ENCODE peak calls at places on chromosome 2, in ten cellular contexts. One of them, this sample, is unnamed.

GRCh38 chr2:156697906-156698305 is 261.7 kb downstream of the GPD2 start:
- DNase-seq in NCI-H524: no peak
- DNase-seq in stimulated activated CD4-positive, alpha-beta T cell treated with anti-CD3 and anti-CD28 coated beads, Interleukin-4, amount 100 ng/mL, for 48 hours: no peak
- DNase-seq in hepatic stellate cell: no peak
- DNase-seq in WTC11: no peak
- DNase-seq in psoas muscle: no peak
- DNase-seq in PC-9: no peak
- DNase-seq in NCI-H146: no peak
- DNase-seq in GM12891: no peak
- DNase-seq in fibroblast of lung: no peak
- DNase-seq in this sample: no peak

GRCh38 chr2:126882736-126883660 is 15.7 kb upstream of the TEX51 start:
- DNase-seq in hepatic stellate cell: no peak
- DNase-seq in WTC11: no peak
- DNase-seq in fibroblast of lung: no peak
- DNase-seq in NCI-H524: no peak
- DNase-seq in psoas muscle: no peak
- DNase-seq in NCI-H146: no peak
- DNase-seq in PC-9: no peak
- DNase-seq in GM12891: no peak
- DNase-seq in stimulated activated CD4-positive, alpha-beta T cell treated with anti-CD3 and anti-CD28 coated beads, Interleukin-4, amount 100 ng/mL, for 48 hours: no peak
- DNase-seq in this sample: no peak

GRCh38 chr2:195367713-195368529 is 289.1 kb upstream of the SLC39A10 start:
- DNase-seq in psoas muscle: no peak
- DNase-seq in hepatic stellate cell: no peak
- DNase-seq in PC-9: no peak
- DNase-seq in fibroblast of lung: no peak
- DNase-seq in NCI-H524: no peak
- DNase-seq in GM12891: no peak
- DNase-seq in NCI-H146: no peak
- DNase-seq in WTC11: no peak
- DNase-seq in stimulated activated CD4-positive, alpha-beta T cell treated with anti-CD3 and anti-CD28 coated beads, Interleukin-4, amount 100 ng/mL, for 48 hours: no peak
- DNase-seq in this sample: no peak

GRCh38 chr2:69163109-69163508 is 150.1 kb downstream of the ANTXR1 start:
- DNase-seq in NCI-H146: no peak
- DNase-seq in fibroblast of lung: peak
- DNase-seq in WTC11: no peak
- DNase-seq in PC-9: peak
- DNase-seq in psoas muscle: no peak
- DNase-seq in hepatic stellate cell: peak
- DNase-seq in GM12891: no peak
- DNase-seq in NCI-H524: no peak
- DNase-seq in stimulated activated CD4-positive, alpha-beta T cell treated with anti-CD3 and anti-CD28 coated beads, Interleukin-4, amount 100 ng/mL, for 48 hours: no peak
- DNase-seq in this sample: no peak

GRCh38 chr2:105510761-105511669 is 112.2 kb upstream of the FHL2 start:
- DNase-seq in NCI-H146: no peak
- DNase-seq in WTC11: no peak
- DNase-seq in fibroblast of lung: peak
- DNase-seq in GM12891: no peak
- DNase-seq in PC-9: peak
- DNase-seq in stimulated activated CD4-positive, alpha-beta T cell treated with anti-CD3 and anti-CD28 coated beads, Interleukin-4, amount 100 ng/mL, for 48 hours: no peak
- DNase-seq in NCI-H524: no peak
- DNase-seq in hepatic stellate cell: peak
- DNase-seq in psoas muscle: no peak
- DNase-seq in this sample: no peak

GRCh38 chr2:226426292-226426736 is 373.3 kb downstream of the IRS1 start:
- DNase-seq in fibroblast of lung: peak
- DNase-seq in psoas muscle: no peak
- DNase-seq in NCI-H146: no peak
- DNase-seq in PC-9: peak
- DNase-seq in hepatic stellate cell: no peak
- DNase-seq in WTC11: no peak
- DNase-seq in NCI-H524: no peak
- DNase-seq in GM12891: no peak
- DNase-seq in stimulated activated CD4-positive, alpha-beta T cell treated with anti-CD3 and anti-CD28 coated beads, Interleukin-4, amount 100 ng/mL, for 48 hours: no peak
- DNase-seq in this sample: no peak

GRCh38 chr2:160427629-160428424 is 65.8 kb downstream of the RBMS1 start:
- DNase-seq in GM12891: no peak
- DNase-seq in psoas muscle: no peak
- DNase-seq in NCI-H524: no peak
- DNase-seq in PC-9: no peak
- DNase-seq in WTC11: no peak
- DNase-seq in fibroblast of lung: peak
- DNase-seq in stimulated activated CD4-positive, alpha-beta T cell treated with anti-CD3 and anti-CD28 coated beads, Interleukin-4, amount 100 ng/mL, for 48 hours: no peak
- DNase-seq in hepatic stellate cell: no peak
- DNase-seq in NCI-H146: no peak
- DNase-seq in this sample: no peak

GRCh38 chr2:164937864-164938401 is 17.4 kb downstream of the SLC38A11 start:
- DNase-seq in PC-9: no peak
- DNase-seq in WTC11: no peak
- DNase-seq in fibroblast of lung: no peak
- DNase-seq in GM12891: no peak
- DNase-seq in NCI-H524: no peak
- DNase-seq in NCI-H146: peak
- DNase-seq in psoas muscle: no peak
- DNase-seq in stimulated activated CD4-positive, alpha-beta T cell treated with anti-CD3 and anti-CD28 coated beads, Interleukin-4, amount 100 ng/mL, for 48 hours: no peak
- DNase-seq in hepatic stellate cell: no peak
- DNase-seq in this sample: no peak

GRCh38 chr2:118050386-118050785 is 36.5 kb upstream of the CCDC93 start:
- DNase-seq in NCI-H524: no peak
- DNase-seq in psoas muscle: no peak
- DNase-seq in NCI-H146: no peak
- DNase-seq in PC-9: no peak
- DNase-seq in GM12891: no peak
- DNase-seq in stimulated activated CD4-positive, alpha-beta T cell treated with anti-CD3 and anti-CD28 coated beads, Interleukin-4, amount 100 ng/mL, for 48 hours: no peak
- DNase-seq in hepatic stellate cell: no peak
- DNase-seq in fibroblast of lung: peak
- DNase-seq in WTC11: no peak
- DNase-seq in this sample: no peak

This sample was measured in T1000.